ENCODE peak calls at places on chromosomes 11 and 22, in four cellular contexts. One of them, this sample, is unnamed.

GRCh38 chr11:12242926-12243325 is 132.5 kb downstream of the MICAL2 start:
- DNase-seq in stomach: no peak
- DNase-seq in testis: no peak
- DNase-seq in fibroblast of lung: no peak
- DNase-seq in this sample: no peak

GRCh38 chr22:48941903-48942625 is 885.6 kb downstream of the BRD1 start:
- DNase-seq in stomach: peak; percentile 18
- DNase-seq in testis: peak; percentile 10
- DNase-seq in fibroblast of lung: no peak
- DNase-seq in this sample: no peak

GRCh38 chr22:28440517-28441366 is 238.9 kb downstream of the TTC28 start:
- DNase-seq in stomach: no peak
- DNase-seq in testis: no peak
- DNase-seq in fibroblast of lung: peak; percentile 83
- DNase-seq in this sample: no peak

GRCh38 chr22:35330258-35330861 is 30.7 kb downstream of the TOM1 start:
- DNase-seq in stomach: peak; percentile 63
- DNase-seq in testis: peak; percentile 78
- DNase-seq in fibroblast of lung: peak; percentile 91
- DNase-seq in this sample: no peak

GRCh38 chr11:69899957-69900821 is 81.0 kb upstream of the FGF3 start:
- DNase-seq in stomach: peak; percentile 49
- DNase-seq in testis: no peak
- DNase-seq in fibroblast of lung: no peak
- DNase-seq in this sample: no peak

GRCh38 chr11:111980062-111980461 is 42.9 kb downstream of the DIXDC1 start:
- DNase-seq in stomach: no peak
- DNase-seq in testis: no peak
- DNase-seq in fibroblast of lung: no peak
- DNase-seq in this sample: no peak

GRCh38 chr11:112229746-112230433 is 3.7 kb downstream of the PTS start:
- DNase-seq in stomach: no peak
- DNase-seq in testis: no peak
- DNase-seq in fibroblast of lung: peak; percentile 75
- DNase-seq in this sample: peak; percentile 83

GRCh38 chr11:34331329-34331728 is 26.5 kb downstream of the ABTB2 start:
- DNase-seq in stomach: no peak
- DNase-seq in testis: no peak
- DNase-seq in fibroblast of lung: peak; percentile 68
- DNase-seq in this sample: no peak

GRCh38 chr11:9719949-9720646 is 56.2 kb downstream of the SWAP70 start:
- DNase-seq in stomach: no peak
- DNase-seq in testis: no peak
- DNase-seq in fibroblast of lung: no peak
- DNase-seq in this sample: no peak

GRCh38 chr11:94876645-94877445 is 96.5 kb downstream of the CWC15 start:
- DNase-seq in stomach: no peak
- DNase-seq in testis: peak; percentile 50
- DNase-seq in fibroblast of lung: peak; percentile 96
- DNase-seq in this sample: peak; percentile 89

GRCh38 chr22:20423636-20424511 is 13.8 kb downstream of the SCARF2 start:
- DNase-seq in stomach: no peak
- DNase-seq in testis: no peak
- DNase-seq in fibroblast of lung: no peak
- DNase-seq in this sample: no peak

GRCh38 chr22:27857441-27857840 is 55.9 kb upstream of the MN1 start:
- DNase-seq in stomach: no peak
- DNase-seq in testis: no peak
- DNase-seq in fibroblast of lung: peak; percentile 34
- DNase-seq in this sample: peak; percentile 55

GRCh38 chr11:98260983-98261382 is 759.8 kb upstream of the CNTN5 start:
- DNase-seq in stomach: no peak
- DNase-seq in testis: no peak
- DNase-seq in fibroblast of lung: no peak
- DNase-seq in this sample: no peak

DNA sequence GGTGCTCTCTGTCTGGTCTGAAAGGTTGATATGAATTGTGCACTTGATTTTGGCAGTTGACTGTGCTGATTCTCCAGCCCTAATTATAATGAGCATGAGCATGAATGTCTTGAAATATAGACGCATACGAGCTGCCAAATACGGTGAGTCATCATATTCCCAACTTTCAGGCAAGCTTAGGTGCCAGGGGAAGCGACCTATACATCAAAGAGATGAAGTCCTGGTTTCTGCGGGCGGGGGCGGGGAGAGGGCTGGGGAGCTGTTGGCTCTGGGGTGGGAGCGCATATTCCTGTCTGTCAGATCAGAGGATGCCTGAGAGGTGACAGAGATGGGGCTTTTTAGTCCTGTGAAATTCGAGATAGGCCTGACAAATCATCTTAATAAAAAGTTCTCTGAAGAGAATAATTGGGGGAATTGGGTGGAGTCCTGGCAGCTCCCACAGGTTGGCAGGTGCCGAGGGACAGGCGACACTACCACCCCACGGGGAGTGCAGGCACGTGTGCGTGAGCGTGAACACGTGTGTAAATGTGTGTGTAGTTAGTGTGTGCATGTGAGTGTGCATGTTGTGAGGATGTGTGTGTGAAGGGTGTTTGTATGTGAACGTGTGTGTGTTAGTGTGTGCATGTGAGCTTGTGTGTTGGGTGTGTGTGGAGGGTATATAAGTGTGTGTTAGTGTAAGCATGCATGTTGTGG is 865.3 kb downstream of the TBC1D22A start:
- DNase-seq in stomach: no peak
- DNase-seq in testis: no peak
- DNase-seq in fibroblast of lung: peak; percentile 18
- DNase-seq in this sample: no peak
- H3K4me3 ChIP-seq in stomach: no peak overlapping the region
- H3K4me3 ChIP-seq in testis: no peak overlapping the region
- H3K4me3 ChIP-seq in fibroblast of lung: no peak overlapping the region
- H3K4me3 ChIP-seq in this sample: no peak overlapping the region

GRCh38 chr11:114036958-114037357 is 22.6 kb upstream of the ZBTB16 start:
- DNase-seq in stomach: no peak
- DNase-seq in testis: no peak
- DNase-seq in fibroblast of lung: no peak
- DNase-seq in this sample: no peak
- H3K4me3 ChIP-seq in stomach: no peak overlapping the region
- H3K4me3 ChIP-seq in testis: no peak overlapping the region
- H3K4me3 ChIP-seq in fibroblast of lung: no peak overlapping the region
- H3K4me3 ChIP-seq in this sample: no peak overlapping the region

GRCh38 chr22:44207173-44207980 is 26.7 kb downstream of the PARVG start:
- DNase-seq in stomach: no peak
- DNase-seq in testis: no peak
- DNase-seq in fibroblast of lung: no peak
- DNase-seq in this sample: no peak
- H3K4me3 ChIP-seq in stomach: no peak overlapping the region
- H3K4me3 ChIP-seq in testis: no peak overlapping the region
- H3K4me3 ChIP-seq in fibroblast of lung: no peak overlapping the region
- H3K4me3 ChIP-seq in this sample: no peak overlapping the region

GRCh38 chr22:36817429-36817783 is 571 bp upstream of the PVALB start:
- DNase-seq in stomach: no peak
- DNase-seq in testis: no peak
- DNase-seq in fibroblast of lung: no peak
- DNase-seq in this sample: no peak

GRCh38 chr22:36815558-36816337 is 1.1 kb downstream of the PVALB start:
- DNase-seq in stomach: no peak
- DNase-seq in testis: no peak
- DNase-seq in fibroblast of lung: no peak
- DNase-seq in this sample: no peak

GRCh38 chr22:36816338-36816634 is 549 bp downstream of the PVALB start:
- DNase-seq in stomach: no peak
- DNase-seq in testis: no peak
- DNase-seq in fibroblast of lung: no peak
- DNase-seq in this sample: no peak

GRCh38 chr22:36818010-36818642 is 1.3 kb upstream of the PVALB start:
- DNase-seq in stomach: no peak
- DNase-seq in testis: no peak
- DNase-seq in fibroblast of lung: no peak
- DNase-seq in this sample: no peak

GRCh38 chr22:36816635-36817428 is at the start of gene PVALB:
- DNase-seq in stomach: no peak
- DNase-seq in testis: peak; percentile 23
- DNase-seq in fibroblast of lung: peak; percentile 22
- DNase-seq in this sample: no peak
- H3K4me3 ChIP-seq in stomach: peak within 1 kb of the TSS; percentile 25
- H3K4me3 ChIP-seq in testis: peak within 1 kb of the TSS; percentile 10
- H3K4me3 ChIP-seq in fibroblast of lung: no peak within 1 kb of the TSS
- H3K4me3 ChIP-seq in this sample: no peak within 1 kb of the TSS